ENCODE peak calls at places on chromosomes 5 and 9, in six cellular contexts. One of them, this sample, is unnamed.

GRCh38 chr9:84917366-84918063 is 248.0 kb downstream of the NTRK2 start:
- DNase-seq in SHP77 treated with DMSO at 0.1 percent for 48 hours: no peak
- DNase-seq in Daoy: no peak
- DNase-seq in HTR-8/SVneo: no peak
- DNase-seq in T-helper 9 cell: no peak
- DNase-seq in nephron progenitor cell: no peak
- DNase-seq in this sample: no peak

GRCh38 chr9:119792242-119792641 is 423.0 kb upstream of the BRINP1 start:
- DNase-seq in T-helper 9 cell: no peak
- DNase-seq in nephron progenitor cell: no peak
- DNase-seq in SHP77 treated with DMSO at 0.1 percent for 48 hours: no peak
- DNase-seq in HTR-8/SVneo: no peak
- DNase-seq in Daoy: no peak
- DNase-seq in this sample: no peak

GRCh38 chr9:76530458-76531100 is 71.6 kb downstream of the GCNT1 start:
- DNase-seq in HTR-8/SVneo: no peak
- DNase-seq in SHP77 treated with DMSO at 0.1 percent for 48 hours: no peak
- DNase-seq in T-helper 9 cell: no peak
- DNase-seq in nephron progenitor cell: no peak
- DNase-seq in Daoy: peak
- DNase-seq in this sample: no peak

GRCh38 chr5:136048966-136049365 is 20.2 kb downstream of the TGFBI start:
- DNase-seq in nephron progenitor cell: no peak
- DNase-seq in SHP77 treated with DMSO at 0.1 percent for 48 hours: no peak
- DNase-seq in T-helper 9 cell: no peak
- DNase-seq in Daoy: no peak
- DNase-seq in HTR-8/SVneo: no peak
- DNase-seq in this sample: no peak

GRCh38 chr9:114738581-114739316 is 56.8 kb upstream of the TEX48 start:
- DNase-seq in nephron progenitor cell: peak
- DNase-seq in HTR-8/SVneo: peak
- DNase-seq in T-helper 9 cell: peak
- DNase-seq in Daoy: peak
- DNase-seq in SHP77 treated with DMSO at 0.1 percent for 48 hours: peak
- DNase-seq in this sample: peak

GRCh38 chr9:34457266-34458012 is 931 bp downstream of the FAM219A start:
- DNase-seq in HTR-8/SVneo: peak
- DNase-seq in nephron progenitor cell: peak
- DNase-seq in T-helper 9 cell: no peak
- DNase-seq in Daoy: peak
- DNase-seq in SHP77 treated with DMSO at 0.1 percent for 48 hours: no peak
- DNase-seq in this sample: peak

GRCh38 chr9:134492281-134492691 is 149.3 kb upstream of the COL5A1 start:
- DNase-seq in nephron progenitor cell: no peak
- DNase-seq in HTR-8/SVneo: no peak
- DNase-seq in SHP77 treated with DMSO at 0.1 percent for 48 hours: no peak
- DNase-seq in Daoy: no peak
- DNase-seq in T-helper 9 cell: no peak
- DNase-seq in this sample: peak

GRCh38 chr9:82600536-82601271 is 462.2 kb downstream of the RASEF start:
- DNase-seq in HTR-8/SVneo: no peak
- DNase-seq in SHP77 treated with DMSO at 0.1 percent for 48 hours: no peak
- DNase-seq in nephron progenitor cell: peak
- DNase-seq in Daoy: no peak
- DNase-seq in T-helper 9 cell: no peak
- DNase-seq in this sample: no peak

GRCh38 chr9:112786834-112787520 is 36.4 kb downstream of the SNX30 start:
- DNase-seq in nephron progenitor cell: no peak
- DNase-seq in HTR-8/SVneo: no peak
- DNase-seq in Daoy: no peak
- DNase-seq in T-helper 9 cell: no peak
- DNase-seq in SHP77 treated with DMSO at 0.1 percent for 48 hours: no peak
- DNase-seq in this sample: no peak

GRCh38 chr9:86098793-86099694 is at the start of gene GOLM1:
- DNase-seq in HTR-8/SVneo: peak
- DNase-seq in Daoy: peak
- DNase-seq in T-helper 9 cell: no peak
- DNase-seq in SHP77 treated with DMSO at 0.1 percent for 48 hours: no peak
- DNase-seq in nephron progenitor cell: peak
- DNase-seq in this sample: no peak

GRCh38 chr9:110604101-110604710 is 24.7 kb upstream of the SVEP1 start:
- DNase-seq in Daoy: peak
- DNase-seq in T-helper 9 cell: no peak
- DNase-seq in SHP77 treated with DMSO at 0.1 percent for 48 hours: peak
- DNase-seq in nephron progenitor cell: no peak
- DNase-seq in HTR-8/SVneo: peak
- DNase-seq in this sample: no peak

GRCh38 chr9:24459898-24460297 is 85.8 kb downstream of the IZUMO3 start:
- DNase-seq in nephron progenitor cell: no peak
- DNase-seq in HTR-8/SVneo: no peak
- DNase-seq in Daoy: no peak
- DNase-seq in SHP77 treated with DMSO at 0.1 percent for 48 hours: no peak
- DNase-seq in T-helper 9 cell: no peak
- DNase-seq in this sample: no peak

GRCh38 chr5:141855265-141856029 is 22.8 kb downstream of the PCDH1 start:
- DNase-seq in nephron progenitor cell: peak
- DNase-seq in T-helper 9 cell: no peak
- DNase-seq in HTR-8/SVneo: no peak
- DNase-seq in SHP77 treated with DMSO at 0.1 percent for 48 hours: peak
- DNase-seq in Daoy: no peak
- DNase-seq in this sample: no peak

GRCh38 chr5:7396169-7397004 is 449 bp downstream of the ADCY2 start:
- DNase-seq in T-helper 9 cell: no peak
- DNase-seq in nephron progenitor cell: peak
- DNase-seq in Daoy: peak
- DNase-seq in SHP77 treated with DMSO at 0.1 percent for 48 hours: no peak
- DNase-seq in HTR-8/SVneo: no peak
- DNase-seq in this sample: no peak

GRCh38 chr9:91474656-91475055 is 51.0 kb upstream of the NFIL3 start:
- DNase-seq in T-helper 9 cell: no peak
- DNase-seq in SHP77 treated with DMSO at 0.1 percent for 48 hours: no peak
- DNase-seq in nephron progenitor cell: no peak
- DNase-seq in HTR-8/SVneo: no peak
- DNase-seq in Daoy: peak
- DNase-seq in this sample: no peak

GRCh38 chr9:128103589-128103962 is 24.0 kb downstream of the PTGES2 start:
- DNase-seq in SHP77 treated with DMSO at 0.1 percent for 48 hours: no peak
- DNase-seq in Daoy: no peak
- DNase-seq in nephron progenitor cell: no peak
- DNase-seq in T-helper 9 cell: peak
- DNase-seq in HTR-8/SVneo: no peak
- DNase-seq in this sample: no peak

GRCh38 chr9:97660847-97661246 is 27.2 kb downstream of the NCBP1 start:
- DNase-seq in HTR-8/SVneo: no peak
- DNase-seq in nephron progenitor cell: no peak
- DNase-seq in T-helper 9 cell: no peak
- DNase-seq in SHP77 treated with DMSO at 0.1 percent for 48 hours: no peak
- DNase-seq in Daoy: no peak
- DNase-seq in this sample: no peak

GRCh38 chr5:93909356-93909755 is 168.0 kb upstream of the POU5F2 start:
- DNase-seq in Daoy: no peak
- DNase-seq in HTR-8/SVneo: no peak
- DNase-seq in nephron progenitor cell: no peak
- DNase-seq in SHP77 treated with DMSO at 0.1 percent for 48 hours: peak
- DNase-seq in T-helper 9 cell: no peak
- DNase-seq in this sample: no peak

GRCh38 chr9:113380869-113381378 is 4.1 kb upstream of the HDHD3 start:
- DNase-seq in SHP77 treated with DMSO at 0.1 percent for 48 hours: no peak
- DNase-seq in T-helper 9 cell: no peak
- DNase-seq in HTR-8/SVneo: no peak
- DNase-seq in Daoy: no peak
- DNase-seq in nephron progenitor cell: no peak
- DNase-seq in this sample: no peak

GRCh38 chr5:158014367-158014766 is 155.4 kb upstream of the CLINT1 start:
- DNase-seq in T-helper 9 cell: no peak
- DNase-seq in SHP77 treated with DMSO at 0.1 percent for 48 hours: no peak
- DNase-seq in nephron progenitor cell: no peak
- DNase-seq in HTR-8/SVneo: no peak
- DNase-seq in Daoy: no peak
- DNase-seq in this sample: no peak

GRCh38 chr9:104686081-104686480 is 8.2 kb upstream of the OR13D1 start:
- DNase-seq in HTR-8/SVneo: no peak
- DNase-seq in T-helper 9 cell: no peak
- DNase-seq in SHP77 treated with DMSO at 0.1 percent for 48 hours: no peak
- DNase-seq in Daoy: no peak
- DNase-seq in nephron progenitor cell: no peak
- DNase-seq in this sample: no peak

GRCh38 chr5:10760033-10760975 is 730 bp downstream of the DAP start:
- DNase-seq in SHP77 treated with DMSO at 0.1 percent for 48 hours: peak
- DNase-seq in Daoy: peak
- DNase-seq in nephron progenitor cell: peak
- DNase-seq in HTR-8/SVneo: peak
- DNase-seq in T-helper 9 cell: no peak
- DNase-seq in this sample: peak

GRCh38 chr9:34675048-34675714 is 12.7 kb upstream of the CCL27 start:
- DNase-seq in T-helper 9 cell: peak
- DNase-seq in SHP77 treated with DMSO at 0.1 percent for 48 hours: peak
- DNase-seq in nephron progenitor cell: peak
- DNase-seq in HTR-8/SVneo: peak
- DNase-seq in Daoy: peak
- DNase-seq in this sample: peak

GRCh38 chr5:17042041-17042440 is 106.0 kb upstream of the MYO10 start:
- DNase-seq in T-helper 9 cell: no peak
- DNase-seq in nephron progenitor cell: no peak
- DNase-seq in HTR-8/SVneo: no peak
- DNase-seq in SHP77 treated with DMSO at 0.1 percent for 48 hours: no peak
- DNase-seq in Daoy: no peak
- DNase-seq in this sample: no peak

GRCh38 chr9:35859310-35859994 is 10.7 kb downstream of the OR13J1 start:
- DNase-seq in HTR-8/SVneo: no peak
- DNase-seq in Daoy: peak
- DNase-seq in T-helper 9 cell: no peak
- DNase-seq in SHP77 treated with DMSO at 0.1 percent for 48 hours: no peak
- DNase-seq in nephron progenitor cell: no peak
- DNase-seq in this sample: no peak

GRCh38 chr5:6819521-6819920 is 106.3 kb downstream of the TENT4A start:
- DNase-seq in Daoy: no peak
- DNase-seq in SHP77 treated with DMSO at 0.1 percent for 48 hours: no peak
- DNase-seq in HTR-8/SVneo: no peak
- DNase-seq in nephron progenitor cell: peak
- DNase-seq in T-helper 9 cell: no peak
- DNase-seq in this sample: no peak

GRCh38 chr9:135885100-135885853 is 22.1 kb downstream of the CAMSAP1 start:
- DNase-seq in HTR-8/SVneo: no peak
- DNase-seq in nephron progenitor cell: no peak
- DNase-seq in Daoy: peak
- DNase-seq in T-helper 9 cell: no peak
- DNase-seq in SHP77 treated with DMSO at 0.1 percent for 48 hours: no peak
- DNase-seq in this sample: no peak

This sample was measured in tibial nerve.